ENCODE peak calls at places on chromosomes 6 and 20, in four cellular contexts. P, N, V and Z are unnamed samples.

GRCh38 chr6:126253421-126253820 is 86.5 kb upstream of the CENPW start:
- DNase-seq in P (no peak), V (no peak), N (no peak), Z (no peak)

GRCh38 chr6:168909288-168909687 is 344.4 kb downstream of the THBS2 start:
- DNase-seq in P (no peak), V (no peak), N (no peak), Z (no peak)

GRCh38 chr20:44423480-44423879 is 52.2 kb upstream of the TTPAL start:
- DNase-seq in P (no peak), N (no peak), V (no peak), Z (no peak)

GRCh38 chr6:166910601-166911000 is 45.7 kb downstream of the RNASET2 start:
- DNase-seq in V (no peak), P (no peak), N (no peak), Z (no peak)

GRCh38 chr20:21529863-21530262 is 16.0 kb upstream of the NKX2-2 start:
- DNase-seq in P (no peak), V (no peak), N (no peak), Z (peak; percentile 66)

GRCh38 chr6:130187335-130188206 is 35.2 kb downstream of the SAMD3 start:
- DNase-seq in N (no peak), V (no peak), P (no peak), Z (no peak)

GRCh38 chr6:106637051-106637717 is 7.8 kb downstream of the QRSL1 start:
- DNase-seq in V (no peak), P (no peak), N (no peak), Z (no peak)

GRCh38 chr6:16840725-16841124 is 79.5 kb upstream of the ATXN1 start:
- DNase-seq in V (no peak), P (no peak), N (no peak), Z (no peak)

GRCh38 chr6:135546680-135547418 is 49.3 kb upstream of the AHI1 start:
- DNase-seq in V (no peak), P (no peak), N (no peak), Z (no peak)

GRCh38 chr20:20321917-20322316 is 46.0 kb upstream of the INSM1 start:
- DNase-seq in V (no peak), P (no peak), N (no peak), Z (no peak)

GRCh38 chr6:36443951-36444428 is 1.2 kb downstream of the KCTD20 start:
- DNase-seq in P (peak; percentile 50), V (no peak), N (peak; percentile 45), Z (peak; percentile 48)

GRCh38 chr20:58893355-58894151 is 41.0 kb downstream of the GNAS start:
- DNase-seq in N (no peak), P (no peak), V (no peak), Z (no peak)

GRCh38 chr20:41009960-41010359 is 18.7 kb upstream of the TOP1 start:
- DNase-seq in P (no peak), V (no peak), N (no peak), Z (peak; percentile 60)

GRCh38 chr6:165663736-165664552 is 903 bp upstream of the PDE10A start:
- DNase-seq in V (no peak), N (no peak), P (peak; percentile 28), Z (no peak)

GRCh38 chr6:114049367-114049966 is 78.5 kb upstream of the HDAC2 start:
- DNase-seq in N (no peak), P (no peak), V (no peak), Z (peak; percentile 80)

GRCh38 chr6:69816569-69816968 is 19.8 kb upstream of the LMBRD1 start:
- DNase-seq in N (no peak), V (no peak), P (no peak), Z (no peak)

GRCh38 chr20:53539516-53539915 is 54.1 kb downstream of the ZNF217 start:
- DNase-seq in P (no peak), N (no peak), V (no peak), Z (no peak)

GRCh38 chr20:20130399-20130798 is 78.1 kb downstream of the CFAP61 start:
- DNase-seq in P (peak; percentile 48), V (peak; percentile 1), N (no peak), Z (peak; percentile 59)

GRCh38 chr6:137700751-137701477 is 166.1 kb upstream of the TNFAIP3 start:
- DNase-seq in N (no peak), P (no peak), V (no peak), Z (peak; percentile 53)

GRCh38 chr20:25314497-25315417 is 66.9 kb downstream of the PYGB start:
- DNase-seq in V (no peak), N (no peak), P (peak; percentile 58), Z (no peak)

GRCh38 chr6:133202610-133203343 is 38.4 kb upstream of the EYA4 start:
- DNase-seq in V (no peak), N (no peak), P (no peak), Z (no peak)

GRCh38 chr6:16759181-16759645 is 2.0 kb downstream of the ATXN1 start:
- DNase-seq in V (no peak), P (no peak), N (no peak), Z (no peak)

GRCh38 chr6:79431469-79431868 is 105.8 kb downstream of the LCA5 start:
- DNase-seq in N (no peak), P (peak; percentile 14), V (no peak), Z (peak; percentile 21)

DNA sequence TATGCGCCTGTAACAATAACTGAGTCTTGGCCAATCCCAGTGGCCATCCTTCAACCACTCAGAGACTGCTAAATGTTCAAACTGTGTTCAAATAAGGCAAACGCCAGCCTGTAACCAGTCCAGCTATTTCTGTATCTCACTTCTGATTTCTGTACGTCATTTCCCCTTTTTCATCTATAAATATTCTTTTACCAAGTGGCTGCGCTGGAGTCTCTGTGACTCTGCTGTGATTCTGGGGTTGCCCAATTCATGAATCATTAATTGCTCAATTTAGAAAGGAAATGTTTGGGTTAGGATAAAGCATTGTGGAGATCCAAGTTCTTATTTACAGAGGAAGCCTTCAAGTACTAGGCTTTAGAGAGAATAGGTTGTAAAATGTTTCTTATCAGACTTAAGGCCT is 89.8 kb upstream of the UST start:
- DNase-seq in P (no peak), V (no peak), N (no peak), Z (no peak)
- TF ChIP-seq POLR2AphosphoS2 in P (no peak), V (no peak), N (no peak), Z (no peak)

DNA sequence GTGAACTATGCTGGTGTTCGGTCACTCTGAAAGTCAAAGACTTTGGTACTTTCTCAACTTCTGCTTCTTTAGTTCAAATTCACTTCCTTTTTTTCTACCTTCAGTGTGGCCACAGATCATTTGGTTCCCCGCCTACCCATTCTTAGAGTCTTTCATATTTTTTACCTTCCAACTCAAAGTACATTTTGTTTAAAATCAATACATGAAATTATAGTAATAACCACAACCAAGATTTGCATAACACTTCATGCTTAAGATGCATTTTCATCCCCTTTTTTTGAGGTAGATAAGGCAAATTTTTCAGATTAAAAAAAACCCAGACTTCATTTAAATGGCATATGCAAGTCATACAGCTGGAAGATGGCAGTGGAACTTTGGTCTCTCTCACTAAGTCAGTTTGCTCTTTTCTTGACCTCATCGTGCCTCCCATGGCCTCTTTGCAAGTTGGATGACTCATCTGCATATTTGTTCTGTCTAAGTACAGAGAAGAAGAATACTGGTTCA is 11.9 kb upstream of the CNR1 start:
- DNase-seq in N (no peak), V (peak; percentile 32), P (peak; percentile 56), Z (peak; percentile 44)
- TF ChIP-seq SMC3 in N (no peak), V (peak; percentile 9), P (no peak), Z (no peak)

GRCh38 chr6:143339223-143339622 is 111.3 kb downstream of the ADAT2 start:
- DNase-seq in N (no peak), V (no peak), P (peak; percentile 6), Z (no peak)

GRCh38 chr6:143335865-143336264 is 114.6 kb downstream of the ADAT2 start:
- DNase-seq in V (no peak), P (no peak), N (no peak), Z (no peak)

GRCh38 chr6:143336446-143337152 is 113.9 kb downstream of the ADAT2 start:
- DNase-seq in V (no peak), N (no peak), P (no peak), Z (no peak)

GRCh38 chr6:143333749-143334520 is 116.6 kb downstream of the ADAT2 start:
- DNase-seq in N (no peak), V (no peak), P (no peak), Z (no peak)

GRCh38 chr6:143337201-143337949 is 113.1 kb downstream of the ADAT2 start:
- DNase-seq in V (no peak), N (peak; percentile 54), P (peak; percentile 37), Z (peak; percentile 16)
- TF ChIP-seq POLR2AphosphoS2 in V (no peak), N (no peak), P (no peak), Z (no peak)

GRCh38 chr6:14459315-14459714 is 341.7 kb downstream of the CD83 start:
- DNase-seq in V (no peak), N (no peak), P (no peak), Z (no peak)
- TF ChIP-seq SMC3 in V (no peak), N (no peak), P (no peak), Z (no peak)

DNA sequence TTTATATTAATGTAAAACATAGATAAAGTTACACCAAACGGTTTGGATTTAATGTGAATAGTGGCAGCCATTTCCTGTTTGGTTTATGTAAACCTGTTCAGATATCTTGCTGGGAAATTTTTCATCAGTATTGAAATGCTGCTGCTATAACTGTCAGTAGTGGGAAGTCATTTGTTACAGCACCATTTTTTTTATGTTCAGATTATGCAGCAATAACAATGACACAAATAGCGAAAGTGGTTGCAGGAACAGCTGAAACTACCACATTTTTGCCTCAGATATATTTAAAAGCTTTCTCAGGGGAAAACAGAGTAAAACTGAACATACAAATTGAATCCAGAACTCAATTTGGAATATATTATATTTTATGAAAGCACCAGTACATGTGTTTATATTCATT is 128.8 kb upstream of the SIM1 start:
- DNase-seq in N (no peak), V (no peak), P (no peak), Z (no peak)
- TF ChIP-seq POLR2AphosphoS2 in N (no peak), V (no peak), P (no peak), Z (no peak)

DNA sequence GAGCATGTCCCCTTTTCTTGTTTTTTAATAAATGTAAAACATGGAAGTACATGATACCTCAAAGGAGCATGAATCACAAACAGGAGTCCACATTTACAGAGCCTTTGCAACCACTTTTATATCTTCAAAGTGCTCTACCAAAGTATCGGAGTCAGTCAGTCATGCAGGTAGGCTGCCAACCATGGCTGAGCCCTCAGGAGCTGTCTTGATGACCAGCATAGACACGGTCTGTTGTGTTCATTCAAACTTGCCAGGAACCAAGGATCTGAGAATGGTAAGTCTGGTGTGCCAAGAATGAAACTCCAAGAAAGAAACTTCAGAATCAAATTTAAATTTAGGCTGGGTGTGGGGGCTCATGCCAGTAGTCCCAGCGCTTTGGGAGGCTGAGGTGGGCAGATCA is 111.5 kb downstream of the SLC16A10 start:
- DNase-seq in N (no peak), P (no peak), V (no peak), Z (no peak)
- TF ChIP-seq SMC3 in N (no peak), P (no peak), V (no peak), Z (no peak)

DNA sequence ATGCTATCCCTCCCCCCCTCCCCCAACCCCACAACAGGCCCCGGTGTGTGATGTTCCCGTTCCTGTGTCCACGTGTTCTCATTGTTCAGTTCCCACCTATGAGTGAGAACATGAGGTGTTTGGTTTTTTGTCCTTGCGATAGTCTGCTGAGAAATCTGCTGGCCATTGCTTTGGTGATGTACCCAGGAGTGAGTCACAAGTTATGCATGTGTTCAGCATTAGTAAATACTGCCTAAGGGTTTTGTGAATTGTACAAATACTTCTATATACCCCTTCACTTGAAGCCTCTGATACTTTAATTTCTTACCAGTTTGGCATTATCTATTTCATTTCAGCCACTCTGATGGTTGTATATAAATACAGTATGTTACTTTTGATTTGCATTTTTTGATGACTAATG is 711.3 kb upstream of the GJE1 start:
- DNase-seq in N (no peak), V (no peak), P (peak; percentile 72), Z (no peak)
- TF ChIP-seq POLR2AphosphoS2 in N (no peak), V (no peak), P (no peak), Z (no peak)

GRCh38 chr6:115969930-115970273 is 90.8 kb downstream of the FRK start:
- DNase-seq in V (no peak), N (no peak), P (no peak), Z (no peak)
- TF ChIP-seq SMC3 in V (no peak), N (no peak), P (no peak), Z (no peak)